ENCODE peak calls at places on chromosomes 7 and 10, in six cellular contexts. W, J, A, C, T and O are unnamed samples.

GRCh38 chr7:150988230-150989226 is 2.3 kb upstream of the NOS3 start:
- DNase-seq in W (peak; percentile 73), J (peak; percentile 34), A (peak; percentile 77), C (peak; percentile 95), T (no peak), O (no peak)

GRCh38 chr7:116955801-116956514 is 2.7 kb downstream of the ST7 start:
- DNase-seq in W (no peak), J (no peak), A (no peak), C (no peak), T (peak; percentile 84), O (no peak)

GRCh38 chr10:35056686-35057085 is 33.5 kb downstream of the CUL2 start:
- DNase-seq in W (no peak), J (no peak), A (no peak), C (no peak), T (no peak), O (no peak)

GRCh38 chr10:50417906-50418697 is 166.8 kb upstream of the ASAH2 start:
- DNase-seq in W (peak; percentile 74), J (peak; percentile 81), A (peak; percentile 86), C (peak; percentile 76), T (peak; percentile 84), O (peak; percentile 63)

GRCh38 chr7:1602386-1602785 is 32.6 kb upstream of the PSMG3 start:
- DNase-seq in W (no peak), J (no peak), A (no peak), C (no peak), T (no peak), O (no peak)

GRCh38 chr10:131964298-131964697 is 17.4 kb downstream of the BNIP3 start:
- DNase-seq in W (no peak), J (no peak), A (no peak), C (no peak), T (no peak), O (no peak)

GRCh38 chr7:155291045-155291530 is 6.6 kb upstream of the INSIG1 start:
- DNase-seq in W (peak; percentile 60), J (peak; percentile 69), A (no peak), C (no peak), T (peak; percentile 37), O (no peak)

GRCh38 chr10:78471723-78472541 is 438.3 kb downstream of the RPS24 start:
- DNase-seq in W (peak; percentile 13), J (no peak), A (no peak), C (peak; percentile 85), T (peak; percentile 17), O (no peak)

GRCh38 chr7:24284699-24285506 is 913 bp downstream of the NPY start:
- DNase-seq in W (no peak), J (no peak), A (peak; percentile 36), C (peak; percentile 65), T (no peak), O (no peak)

GRCh38 chr10:87053121-87053520 is 33.0 kb downstream of the FAM25A start:
- DNase-seq in W (no peak), J (no peak), A (no peak), C (peak; percentile 59), T (peak; percentile 49), O (no peak)

GRCh38 chr10:124176309-124177179 is 83.1 kb upstream of the CHST15 start:
- DNase-seq in W (no peak), J (peak; percentile 92), A (no peak), C (no peak), T (no peak), O (no peak)

GRCh38 chr10:80133221-80133620 is 691 bp downstream of the PLAC9 start:
- DNase-seq in W (no peak), J (no peak), A (peak; percentile 80), C (no peak), T (peak; percentile 60), O (no peak)

GRCh38 chr7:117659453-117660086 is 179.7 kb downstream of the CFTR start:
- DNase-seq in W (no peak), J (peak; percentile 53), A (no peak), C (no peak), T (peak; percentile 50), O (no peak)

GRCh38 chr7:50812847-50813475 is 30.3 kb upstream of the GRB10 start:
- DNase-seq in W (peak; percentile 84), J (peak; percentile 83), A (peak; percentile 80), C (no peak), T (peak; percentile 89), O (peak; percentile 23)

GRCh38 chr10:22624289-22624738 is 90.1 kb downstream of the PIP4K2A start:
- DNase-seq in W (no peak), J (peak; percentile 33), A (no peak), C (no peak), T (peak; percentile 82), O (peak; percentile 44)

GRCh38 chr10:75210193-75211006 is at the start of gene VDAC2:
- DNase-seq in W (peak; percentile 91), J (peak; percentile 73), A (peak; percentile 97), C (peak; percentile 99), T (peak; percentile 87), O (peak; percentile 75)

GRCh38 chr10:54342058-54342457 is 459.0 kb downstream of the PCDH15 start:
- DNase-seq in W (no peak), J (no peak), A (no peak), C (no peak), T (no peak), O (no peak)

GRCh38 chr10:121753726-121754476 is 155.7 kb upstream of the FGFR2 start:
- DNase-seq in W (no peak), J (peak; percentile 66), A (no peak), C (peak; percentile 44), T (peak; percentile 72), O (no peak)

GRCh38 chr7:106885652-106886051 is 20.6 kb downstream of the PIK3CG start:
- DNase-seq in W (no peak), J (no peak), A (no peak), C (no peak), T (no peak), O (no peak)

GRCh38 chr7:5695037-5695708 is 86.3 kb downstream of the RNF216 start:
- DNase-seq in W (no peak), J (peak; percentile 85), A (peak; percentile 63), C (no peak), T (peak; percentile 73), O (no peak)

GRCh38 chr10:95241533-95241932 is 47.5 kb downstream of the ACSM6 start:
- DNase-seq in W (no peak), J (no peak), A (no peak), C (no peak), T (no peak), O (no peak)

GRCh38 chr10:113187066-113187777 is 237.2 kb downstream of the TCF7L2 start:
- DNase-seq in W (no peak), J (peak; percentile 14), A (peak; percentile 72), C (peak; percentile 77), T (peak; percentile 32), O (no peak)

GRCh38 chr7:122970740-122971725 is 24.5 kb downstream of the TAS2R16 start:
- DNase-seq in W (no peak), J (no peak), A (no peak), C (no peak), T (no peak), O (no peak)

GRCh38 chr7:112510743-112511110 is 29.9 kb downstream of the LSMEM1 start:
- DNase-seq in W (no peak), J (no peak), A (no peak), C (no peak), T (no peak), O (no peak)

GRCh38 chr10:104208730-104209129 is 23.4 kb downstream of the CFAP43 start:
- DNase-seq in W (no peak), J (no peak), A (no peak), C (no peak), T (peak; percentile 5), O (no peak)

GRCh38 chr7:110204527-110204926 is 886.4 kb upstream of the LRRN3 start:
- DNase-seq in W (no peak), J (peak; percentile 22), A (no peak), C (no peak), T (no peak), O (no peak)
- TF ChIP-seq CTCF in W (no peak), J (peak; percentile 64), A (no peak), C (no peak), T (no peak), O (no peak)

GRCh38 chr7:23055582-23056178 is 41.8 kb upstream of the HYCC1 start:
- DNase-seq in W (peak; percentile 55), J (peak; percentile 73), A (no peak), C (peak; percentile 70), T (peak; percentile 83), O (peak; percentile 40)
- TF ChIP-seq CTCF in W (peak; percentile 85), J (peak; percentile 89), A (peak; percentile 93), C (peak; percentile 100), T (peak; percentile 92), O (peak; percentile 96)

DNA sequence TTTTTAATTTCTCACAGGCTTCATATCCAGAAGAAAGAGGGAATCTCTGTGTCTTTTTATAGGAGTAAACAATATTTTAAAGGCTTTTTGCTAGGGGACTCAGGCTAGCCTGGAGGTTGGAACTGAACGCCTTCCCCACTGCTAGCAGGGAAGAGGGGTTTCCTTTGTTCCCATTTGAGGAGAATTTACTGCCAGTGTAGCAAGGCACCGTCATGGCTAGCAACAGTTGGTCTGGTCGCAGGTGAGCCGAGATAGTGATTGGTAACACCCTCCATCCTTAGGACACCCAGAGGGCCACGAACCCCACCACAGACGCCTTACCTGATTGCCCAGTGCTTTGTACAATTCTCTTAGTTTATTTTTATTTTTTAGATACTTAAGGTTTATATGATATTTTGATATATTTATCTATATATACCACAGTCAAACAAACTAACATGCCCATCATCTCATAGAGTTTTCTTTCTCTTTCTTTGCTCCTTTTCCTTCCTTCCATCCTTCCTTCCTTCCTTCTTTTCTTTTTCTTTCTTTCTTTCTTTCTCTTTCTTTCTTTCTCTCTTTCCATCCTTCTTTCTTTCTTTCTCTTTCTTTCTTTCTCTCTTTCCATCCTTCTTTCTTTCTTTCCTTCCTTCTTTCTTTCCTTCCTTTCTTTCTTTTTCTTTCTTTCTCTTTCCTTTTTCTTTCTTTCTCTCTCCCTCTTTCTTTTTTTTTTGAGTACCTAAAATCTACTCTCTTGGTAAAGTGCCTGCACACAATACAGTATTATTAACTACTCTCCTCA is 219.0 kb upstream of the AKR1E2 start:
- DNase-seq in W (no peak), J (no peak), A (no peak), C (no peak), T (no peak), O (no peak)
- TF ChIP-seq CTCF in W (no peak), J (no peak), A (no peak), C (no peak), T (no peak), O (no peak)

DNA sequence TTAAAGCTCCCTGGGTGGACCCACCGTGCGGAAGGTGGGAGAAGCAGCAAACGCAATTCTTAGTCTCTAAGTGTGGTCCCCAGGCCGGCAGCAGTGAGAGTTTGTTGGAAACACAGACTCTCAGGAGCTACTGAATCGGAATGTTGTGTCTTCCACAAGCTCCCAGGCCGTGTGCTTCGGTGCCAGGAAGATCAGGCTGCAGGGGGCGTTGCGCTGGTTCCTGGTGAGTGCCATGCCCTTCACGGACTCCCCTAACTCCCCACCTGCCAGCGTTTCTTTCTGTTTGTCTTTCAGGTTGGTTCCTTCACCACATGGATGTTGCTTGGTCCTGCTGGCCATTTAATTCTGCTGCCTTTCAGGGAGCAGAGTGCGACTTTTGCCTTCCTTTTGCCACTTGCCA is 91.2 kb upstream of the PITRM1 start:
- DNase-seq in W (no peak), J (no peak), A (no peak), C (no peak), T (no peak), O (no peak)
- TF ChIP-seq CTCF in W (no peak), J (no peak), A (no peak), C (no peak), T (no peak), O (no peak)

DNA sequence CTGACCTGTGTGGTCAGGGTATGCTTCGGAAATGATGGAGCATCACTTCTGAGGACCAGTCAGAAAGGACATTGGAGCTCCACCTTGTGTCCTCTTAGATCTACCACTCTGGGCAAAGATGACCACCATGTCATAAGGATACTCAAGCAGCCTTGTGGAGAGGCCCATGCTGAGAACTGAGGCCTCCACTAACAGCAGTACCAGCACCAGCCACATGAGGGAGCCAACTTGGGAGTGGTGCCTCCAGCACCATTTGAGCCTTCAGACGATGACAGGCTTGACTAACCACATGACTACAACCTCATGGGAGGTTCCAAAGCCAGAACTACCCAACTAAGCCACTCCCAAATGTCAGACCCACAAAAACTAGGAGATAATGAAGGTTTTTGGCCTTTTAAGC is 116.0 kb downstream of the NPTX2 start:
- DNase-seq in W (peak; percentile 44), J (peak; percentile 31), A (no peak), C (peak; percentile 55), T (peak; percentile 2), O (no peak)
- TF ChIP-seq CTCF in W (peak; percentile 37), J (peak; percentile 61), A (no peak), C (peak; percentile 46), T (peak; percentile 46), O (peak; percentile 19)